ENCODE peak calls at places on chromosomes 5 and 9, in nine cellular contexts. H is activated CD4-positive, alpha-beta T cell treated with anti-CD3 and anti-CD28 coated beads, Interleukin-2, amount 10 ng/mL, durations not matched to agents 24 days and 14 days; P is activated CD8-positive, alpha-beta memory T cell treated with anti-CD3 and anti-CD28 coated beads, Interleukin-2, amount 10 ng/mL, durations not matched to agents 7 days and 5 days; K is HS-27A; N is activated T-helper 2 cell treated with anti-CD3 and anti-CD28 coated beads, Interferon-gamma antibody, Interleukin-2, Interleukin-4, amounts not matched to agents 10 μg/mL and 5 μg/mL and 100 μg/mL, durations not matched to agents 14 hours and 24 hours and 36 hours; W is skeletal muscle cell; O is ACHN; R is colonic mucosa; D is choroid plexus epithelial cell. J is an unnamed sample.
A peak's percentile ranks its signal among the peaks of the same experiment; 100 is the strongest.

GRCh38 chr5:166639151-166639550 is 1652.3 kb upstream of the WWC1 start:
- DNase-seq in P (no peak), K (no peak), H (no peak), D (no peak), O (no peak), N (no peak), R (no peak), W (no peak), J (no peak)

GRCh38 chr5:176542596-176543427 is 5.6 kb upstream of the RNF44 start:
- DNase-seq in D (no peak), O (peak; percentile 43), N (no peak), R (no peak), W (no peak), P (no peak), K (no peak), H (no peak), J (no peak)

GRCh38 chr9:71587576-71588362 is 180.5 kb downstream of the CEMIP2 start:
- DNase-seq in K (no peak), O (peak; percentile 31), R (no peak), D (peak; percentile 36), H (no peak), P (peak; percentile 41), W (peak; percentile 18), N (no peak), J (no peak)

GRCh38 chr5:81838307-81838906 is 87.5 kb upstream of the SSBP2 start:
- DNase-seq in D (peak; percentile 78), R (peak; percentile 27), H (peak; percentile 77), O (peak; percentile 43), N (no peak), P (no peak), K (no peak), W (no peak), J (peak; percentile 11)

GRCh38 chr5:108989761-108990392 is 242.2 kb downstream of the FER start:
- DNase-seq in O (no peak), W (no peak), D (peak; percentile 30), K (no peak), H (no peak), R (no peak), P (no peak), N (no peak), J (no peak)

GRCh38 chr9:99962685-99963261 is 56.3 kb downstream of the STX17 start:
- DNase-seq in K (no peak), P (no peak), D (peak; percentile 12), H (no peak), O (no peak), R (no peak), W (no peak), N (no peak), J (no peak)

GRCh38 chr9:37156781-37157356 is 36.5 kb downstream of the ZCCHC7 start:
- DNase-seq in K (no peak), D (peak; percentile 28), H (no peak), N (no peak), O (no peak), P (no peak), R (no peak), W (no peak), J (no peak)

GRCh38 chr5:142561029-142561428 is 124.9 kb downstream of the FGF1 start:
- DNase-seq in R (no peak), O (no peak), N (no peak), W (no peak), P (no peak), D (no peak), H (no peak), K (no peak), J (no peak)

GRCh38 chr5:67475489-67475888 is 278.9 kb upstream of the CD180 start:
- DNase-seq in O (no peak), K (no peak), H (no peak), D (no peak), P (no peak), N (no peak), W (no peak), R (no peak), J (no peak)

GRCh38 chr5:19880859-19881436 is 107.1 kb downstream of the CDH18 start:
- DNase-seq in N (no peak), P (no peak), W (no peak), H (no peak), D (no peak), O (no peak), R (no peak), K (no peak), J (no peak)

GRCh38 chr5:148986636-148987035 is 76.2 kb downstream of the SH3TC2 start:
- DNase-seq in R (no peak), N (no peak), O (no peak), K (no peak), H (no peak), W (no peak), D (no peak), P (no peak), J (no peak)

GRCh38 chr5:61132559-61132958 is 29.7 kb downstream of the SMIM15 start:
- DNase-seq in O (peak; percentile 19), K (no peak), D (peak; percentile 62), N (no peak), R (no peak), P (no peak), W (peak; percentile 38), H (no peak), J (peak; percentile 55)

GRCh38 chr9:73539881-73540280 is 388.2 kb downstream of the ANXA1 start:
- DNase-seq in N (no peak), R (no peak), D (no peak), P (no peak), K (no peak), W (no peak), O (no peak), H (no peak), J (no peak)

GRCh38 chr5:40652441-40653220 is 27.1 kb upstream of the PTGER4 start:
- DNase-seq in P (peak; percentile 65), R (peak; percentile 38), N (no peak), K (no peak), H (peak; percentile 72), W (no peak), O (no peak), D (no peak), J (no peak)

GRCh38 chr5:125704888-125705287 is 718.3 kb upstream of the GRAMD2B start:
- DNase-seq in D (peak; percentile 8), H (no peak), N (no peak), P (no peak), R (no peak), K (no peak), O (no peak), W (no peak), J (no peak)

GRCh38 chr9:122213589-122214413 is 15.0 kb downstream of the LHX6 start:
- DNase-seq in R (peak; percentile 64), H (peak; percentile 91), K (no peak), N (peak; percentile 61), O (peak; percentile 53), W (no peak), P (peak; percentile 69), D (no peak), J (no peak)

GRCh38 chr5:78738693-78739300 is 90.2 kb upstream of the LHFPL2 start:
- DNase-seq in N (no peak), P (no peak), O (no peak), K (no peak), D (no peak), W (no peak), R (peak; percentile 36), H (no peak), J (no peak)

GRCh38 chr5:518721-519120 is 5.5 kb downstream of the SLC9A3 start:
- DNase-seq in N (no peak), H (no peak), D (no peak), O (no peak), R (peak; percentile 80), K (no peak), W (no peak), P (no peak), J (no peak)

GRCh38 chr9:127066775-127067111 is 55.7 kb downstream of the ANGPTL2 start:
- DNase-seq in R (no peak), P (no peak), O (no peak), K (no peak), H (no peak), D (peak; percentile 80), N (no peak), W (peak; percentile 35), J (peak; percentile 17)

GRCh38 chr5:96344678-96345612 is 88.1 kb downstream of the PCSK1 start:
- DNase-seq in D (peak; percentile 94), P (no peak), N (no peak), R (peak; percentile 23), K (no peak), H (peak; percentile 79), O (peak; percentile 59), W (peak; percentile 65), J (peak; percentile 68)

GRCh38 chr9:14156046-14156445 is 157.9 kb downstream of the NFIB start:
- DNase-seq in N (no peak), K (no peak), O (no peak), P (no peak), D (no peak), R (no peak), W (no peak), H (no peak), J (no peak)

GRCh38 chr9:24464321-24464951 is 81.3 kb downstream of the IZUMO3 start:
- DNase-seq in W (peak; percentile 75), P (no peak), D (peak; percentile 10), N (no peak), R (no peak), O (peak; percentile 52), K (no peak), H (no peak), J (no peak)

GRCh38 chr5:108084105-108084504 is 297.8 kb downstream of the FBXL17 start:
- DNase-seq in N (no peak), O (no peak), R (no peak), H (no peak), K (no peak), W (no peak), D (peak; percentile 59), P (no peak), J (no peak)

GRCh38 chr5:142508027-142508426 is 177.9 kb downstream of the FGF1 start:
- DNase-seq in N (no peak), H (no peak), D (no peak), P (no peak), K (no peak), R (no peak), O (no peak), W (no peak), J (no peak)

GRCh38 chr5:12270914-12271313 is 366.7 kb upstream of the CTNND2 start:
- DNase-seq in R (no peak), N (no peak), D (no peak), W (no peak), K (no peak), H (no peak), O (no peak), P (no peak), J (no peak)

GRCh38 chr5:135208555-135209494 is 174.8 kb upstream of the PITX1 start:
- DNase-seq in D (peak; percentile 93), P (peak; percentile 36), W (peak; percentile 95), N (no peak), H (no peak), O (peak; percentile 63), R (peak; percentile 27), K (peak; percentile 71), J (peak; percentile 87)

GRCh38 chr5:59020611-59021285 is 437.9 kb downstream of the RAB3C start:
- DNase-seq in O (no peak), H (peak; percentile 66), K (no peak), R (peak; percentile 37), P (peak; percentile 46), W (no peak), N (no peak), D (peak; percentile 57), J (no peak)

GRCh38 chr5:76617675-76618074 is 5.5 kb downstream of the F2RL2 start:
- DNase-seq in K (peak; percentile 62), R (no peak), P (no peak), W (peak; percentile 34), D (peak; percentile 83), H (no peak), N (no peak), O (no peak), J (peak; percentile 58)

GRCh38 chr9:35114921-35115341 is 731 bp downstream of the ATOSB start:
- DNase-seq in W (no peak), O (peak; percentile 43), P (peak; percentile 78), R (peak; percentile 76), N (peak; percentile 43), D (peak; percentile 40), H (peak; percentile 83), K (no peak), J (no peak)

GRCh38 chr9:4746278-4746677 is 5.3 kb upstream of the AK3 start:
- DNase-seq in O (no peak), D (no peak), R (no peak), P (no peak), H (no peak), W (no peak), K (no peak), N (no peak), J (no peak)

GRCh38 chr5:98902733-98903132 is 26.1 kb downstream of the CHD1 start:
- DNase-seq in R (no peak), D (peak; percentile 65), P (no peak), W (no peak), H (no peak), K (no peak), O (peak; percentile 52), N (no peak), J (no peak)

J was measured in AG09309.